ENCODE peak calls at places on chromosome 2, in nine cellular contexts. One of them, this sample, is unnamed.

GRCh38 chr2:44951714-44952113 is 10.2 kb downstream of the SIX3 start:
- DNase-seq in cardiac fibroblast: no peak
- DNase-seq in HFF-Myc: no peak
- DNase-seq in heart left ventricle: no peak
- DNase-seq in CD8-positive, alpha-beta T cell: no peak
- DNase-seq in GM20000: no peak
- DNase-seq in nephron progenitor cell: no peak
- DNase-seq in GM10248: no peak
- DNase-seq in choroid plexus epithelial cell: no peak
- DNase-seq in this sample: no peak

GRCh38 chr2:231218356-231218755 is 19.9 kb downstream of the ARMC9 start:
- DNase-seq in cardiac fibroblast: no peak
- DNase-seq in HFF-Myc: no peak
- DNase-seq in heart left ventricle: no peak
- DNase-seq in CD8-positive, alpha-beta T cell: no peak
- DNase-seq in GM20000: no peak
- DNase-seq in nephron progenitor cell: no peak
- DNase-seq in GM10248: no peak
- DNase-seq in choroid plexus epithelial cell: no peak
- DNase-seq in this sample: no peak

GRCh38 chr2:12721571-12722444 is 5.1 kb downstream of the TRIB2 start:
- DNase-seq in cardiac fibroblast: peak
- DNase-seq in HFF-Myc: no peak
- DNase-seq in heart left ventricle: no peak
- DNase-seq in CD8-positive, alpha-beta T cell: peak
- DNase-seq in GM20000: no peak
- DNase-seq in nephron progenitor cell: no peak
- DNase-seq in GM10248: no peak
- DNase-seq in choroid plexus epithelial cell: peak
- DNase-seq in this sample: no peak

GRCh38 chr2:222418734-222419133 is 5.6 kb upstream of the SGPP2 start:
- DNase-seq in cardiac fibroblast: no peak
- DNase-seq in HFF-Myc: no peak
- DNase-seq in heart left ventricle: no peak
- DNase-seq in CD8-positive, alpha-beta T cell: no peak
- DNase-seq in GM20000: no peak
- DNase-seq in nephron progenitor cell: no peak
- DNase-seq in GM10248: no peak
- DNase-seq in choroid plexus epithelial cell: no peak
- DNase-seq in this sample: no peak

GRCh38 chr2:45315881-45316280 is 295.2 kb downstream of the SRBD1 start:
- DNase-seq in cardiac fibroblast: peak
- DNase-seq in HFF-Myc: no peak
- DNase-seq in heart left ventricle: no peak
- DNase-seq in CD8-positive, alpha-beta T cell: no peak
- DNase-seq in GM20000: no peak
- DNase-seq in nephron progenitor cell: no peak
- DNase-seq in GM10248: no peak
- DNase-seq in choroid plexus epithelial cell: peak
- DNase-seq in this sample: no peak

GRCh38 chr2:19359021-19359357 is 566 bp upstream of the OSR1 start:
- DNase-seq in cardiac fibroblast: no peak
- DNase-seq in HFF-Myc: no peak
- DNase-seq in heart left ventricle: no peak
- DNase-seq in CD8-positive, alpha-beta T cell: no peak
- DNase-seq in GM20000: no peak
- DNase-seq in nephron progenitor cell: peak
- DNase-seq in GM10248: no peak
- DNase-seq in choroid plexus epithelial cell: no peak
- DNase-seq in this sample: no peak

GRCh38 chr2:227855440-227855839 is 16.0 kb upstream of the DAW1 start:
- DNase-seq in cardiac fibroblast: no peak
- DNase-seq in HFF-Myc: no peak
- DNase-seq in heart left ventricle: no peak
- DNase-seq in CD8-positive, alpha-beta T cell: no peak
- DNase-seq in GM20000: no peak
- DNase-seq in nephron progenitor cell: no peak
- DNase-seq in GM10248: no peak
- DNase-seq in choroid plexus epithelial cell: no peak
- DNase-seq in this sample: no peak

GRCh38 chr2:16525265-16525887 is 140.3 kb downstream of the CYRIA start:
- DNase-seq in cardiac fibroblast: peak
- DNase-seq in HFF-Myc: no peak
- DNase-seq in heart left ventricle: no peak
- DNase-seq in CD8-positive, alpha-beta T cell: no peak
- DNase-seq in GM20000: peak
- DNase-seq in nephron progenitor cell: no peak
- DNase-seq in GM10248: peak
- DNase-seq in choroid plexus epithelial cell: peak
- DNase-seq in this sample: no peak

GRCh38 chr2:65276604-65277003 is 49.0 kb downstream of the ACTR2 start:
- DNase-seq in cardiac fibroblast: no peak
- DNase-seq in HFF-Myc: no peak
- DNase-seq in heart left ventricle: no peak
- DNase-seq in CD8-positive, alpha-beta T cell: no peak
- DNase-seq in GM20000: no peak
- DNase-seq in nephron progenitor cell: no peak
- DNase-seq in GM10248: no peak
- DNase-seq in choroid plexus epithelial cell: peak
- DNase-seq in this sample: no peak

GRCh38 chr2:204108301-204108700 is 171.7 kb downstream of the ICOS start:
- DNase-seq in cardiac fibroblast: no peak
- DNase-seq in HFF-Myc: peak
- DNase-seq in heart left ventricle: no peak
- DNase-seq in CD8-positive, alpha-beta T cell: peak
- DNase-seq in GM20000: peak
- DNase-seq in nephron progenitor cell: peak
- DNase-seq in GM10248: peak
- DNase-seq in choroid plexus epithelial cell: peak
- DNase-seq in this sample: no peak

GRCh38 chr2:218962859-218963492 is 3.5 kb downstream of the CDK5R2 start:
- DNase-seq in cardiac fibroblast: peak
- DNase-seq in HFF-Myc: peak
- DNase-seq in heart left ventricle: peak
- DNase-seq in CD8-positive, alpha-beta T cell: peak
- DNase-seq in GM20000: peak
- DNase-seq in nephron progenitor cell: peak
- DNase-seq in GM10248: no peak
- DNase-seq in choroid plexus epithelial cell: peak
- DNase-seq in this sample: peak

GRCh38 chr2:95761556-95761955 is 169.8 kb downstream of the TRIM43 start:
- DNase-seq in cardiac fibroblast: no peak
- DNase-seq in HFF-Myc: no peak
- DNase-seq in heart left ventricle: no peak
- DNase-seq in CD8-positive, alpha-beta T cell: no peak
- DNase-seq in GM20000: no peak
- DNase-seq in nephron progenitor cell: no peak
- DNase-seq in GM10248: no peak
- DNase-seq in choroid plexus epithelial cell: no peak
- DNase-seq in this sample: no peak

GRCh38 chr2:86078801-86079545 is 26.7 kb downstream of the POLR1A start:
- DNase-seq in cardiac fibroblast: peak
- DNase-seq in HFF-Myc: no peak
- DNase-seq in heart left ventricle: no peak
- DNase-seq in CD8-positive, alpha-beta T cell: peak
- DNase-seq in GM20000: peak
- DNase-seq in nephron progenitor cell: no peak
- DNase-seq in GM10248: no peak
- DNase-seq in choroid plexus epithelial cell: peak
- DNase-seq in this sample: no peak

GRCh38 chr2:169796441-169796840 is 2.2 kb upstream of the SSB start:
- DNase-seq in cardiac fibroblast: peak
- DNase-seq in HFF-Myc: no peak
- DNase-seq in heart left ventricle: no peak
- DNase-seq in CD8-positive, alpha-beta T cell: no peak
- DNase-seq in GM20000: no peak
- DNase-seq in nephron progenitor cell: no peak
- DNase-seq in GM10248: no peak
- DNase-seq in choroid plexus epithelial cell: peak
- DNase-seq in this sample: no peak

GRCh38 chr2:138013651-138014050 is 49.4 kb downstream of the HNMT start:
- DNase-seq in cardiac fibroblast: no peak
- DNase-seq in HFF-Myc: no peak
- DNase-seq in heart left ventricle: no peak
- DNase-seq in CD8-positive, alpha-beta T cell: no peak
- DNase-seq in GM20000: no peak
- DNase-seq in nephron progenitor cell: peak
- DNase-seq in GM10248: no peak
- DNase-seq in choroid plexus epithelial cell: no peak
- DNase-seq in this sample: no peak

GRCh38 chr2:127545796-127546195 is 10.3 kb downstream of the MYO7B start:
- DNase-seq in cardiac fibroblast: no peak
- DNase-seq in HFF-Myc: no peak
- DNase-seq in heart left ventricle: no peak
- DNase-seq in CD8-positive, alpha-beta T cell: no peak
- DNase-seq in GM20000: no peak
- DNase-seq in nephron progenitor cell: no peak
- DNase-seq in GM10248: no peak
- DNase-seq in choroid plexus epithelial cell: no peak
- DNase-seq in this sample: no peak

GRCh38 chr2:86370579-86370978 is 33.2 kb upstream of the REEP1 start:
- DNase-seq in cardiac fibroblast: no peak
- DNase-seq in HFF-Myc: no peak
- DNase-seq in heart left ventricle: no peak
- DNase-seq in CD8-positive, alpha-beta T cell: no peak
- DNase-seq in GM20000: no peak
- DNase-seq in nephron progenitor cell: no peak
- DNase-seq in GM10248: no peak
- DNase-seq in choroid plexus epithelial cell: no peak
- DNase-seq in this sample: no peak

GRCh38 chr2:95287336-95287735 is 9.8 kb upstream of the KCNIP3 start:
- DNase-seq in cardiac fibroblast: no peak
- DNase-seq in HFF-Myc: no peak
- DNase-seq in heart left ventricle: no peak
- DNase-seq in CD8-positive, alpha-beta T cell: no peak
- DNase-seq in GM20000: no peak
- DNase-seq in nephron progenitor cell: no peak
- DNase-seq in GM10248: no peak
- DNase-seq in choroid plexus epithelial cell: no peak
- DNase-seq in this sample: no peak

GRCh38 chr2:172084484-172084733 is 898 bp upstream of the DLX1 start:
- DNase-seq in cardiac fibroblast: no peak
- DNase-seq in HFF-Myc: no peak
- DNase-seq in heart left ventricle: no peak
- DNase-seq in CD8-positive, alpha-beta T cell: no peak
- DNase-seq in GM20000: no peak
- DNase-seq in nephron progenitor cell: no peak
- DNase-seq in GM10248: no peak
- DNase-seq in choroid plexus epithelial cell: no peak
- DNase-seq in this sample: no peak

GRCh38 chr2:164793531-164793930 is 48.1 kb downstream of the COBLL1 start:
- DNase-seq in cardiac fibroblast: no peak
- DNase-seq in HFF-Myc: no peak
- DNase-seq in heart left ventricle: no peak
- DNase-seq in CD8-positive, alpha-beta T cell: no peak
- DNase-seq in GM20000: no peak
- DNase-seq in nephron progenitor cell: no peak
- DNase-seq in GM10248: no peak
- DNase-seq in choroid plexus epithelial cell: no peak
- DNase-seq in this sample: no peak

DNA sequence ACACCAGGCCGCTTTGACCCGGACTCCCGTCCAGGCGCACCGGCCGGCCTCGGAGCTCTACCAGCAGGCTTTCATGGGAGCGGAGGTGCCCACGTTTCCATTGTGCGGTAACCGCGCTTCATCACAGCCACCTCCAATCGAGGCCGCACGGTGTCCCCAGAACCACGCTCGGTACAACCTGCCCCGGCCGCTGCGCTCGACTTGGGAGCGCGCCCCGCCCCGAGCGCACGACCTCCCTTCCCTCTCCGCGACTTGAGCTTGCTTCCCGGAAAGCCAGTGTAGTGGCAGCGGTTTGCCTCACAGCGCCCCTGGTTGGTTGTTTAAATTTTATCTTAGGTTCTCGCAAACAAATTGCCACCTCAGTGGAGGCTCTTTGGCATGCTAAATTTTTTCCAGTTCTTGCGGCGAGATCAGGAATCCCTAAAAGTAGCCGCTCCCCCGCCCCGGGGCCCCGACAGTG is 329 bp upstream of the CYP1B1 start:
- DNase-seq in cardiac fibroblast: peak
- DNase-seq in HFF-Myc: peak
- DNase-seq in heart left ventricle: peak
- DNase-seq in CD8-positive, alpha-beta T cell: no peak
- DNase-seq in GM20000: peak
- DNase-seq in nephron progenitor cell: peak
- DNase-seq in GM10248: peak
- DNase-seq in choroid plexus epithelial cell: peak
- DNase-seq in this sample: peak
- TF ChIP-seq CTCF in cardiac fibroblast: peak
- TF ChIP-seq CTCF in HFF-Myc: no peak
- TF ChIP-seq CTCF in heart left ventricle: no peak
- TF ChIP-seq CTCF in CD8-positive, alpha-beta T cell: no peak
- TF ChIP-seq CTCF in GM20000: no peak
- TF ChIP-seq CTCF in nephron progenitor cell: peak
- TF ChIP-seq CTCF in GM10248: peak
- TF ChIP-seq CTCF in choroid plexus epithelial cell: peak
- TF ChIP-seq CTCF in this sample: peak

GRCh38 chr2:63436488-63436887 is 151.8 kb downstream of the WDPCP start:
- DNase-seq in cardiac fibroblast: peak
- DNase-seq in HFF-Myc: no peak
- DNase-seq in heart left ventricle: no peak
- DNase-seq in CD8-positive, alpha-beta T cell: no peak
- DNase-seq in GM20000: no peak
- DNase-seq in nephron progenitor cell: no peak
- DNase-seq in GM10248: no peak
- DNase-seq in choroid plexus epithelial cell: peak
- DNase-seq in this sample: no peak
- TF ChIP-seq CTCF in cardiac fibroblast: no peak
- TF ChIP-seq CTCF in HFF-Myc: no peak
- TF ChIP-seq CTCF in heart left ventricle: no peak
- TF ChIP-seq CTCF in CD8-positive, alpha-beta T cell: no peak
- TF ChIP-seq CTCF in GM20000: no peak
- TF ChIP-seq CTCF in nephron progenitor cell: no peak
- TF ChIP-seq CTCF in GM10248: no peak
- TF ChIP-seq CTCF in choroid plexus epithelial cell: no peak
- TF ChIP-seq CTCF in this sample: no peak

GRCh38 chr2:58448065-58448507 is 207.0 kb upstream of the FANCL start:
- DNase-seq in cardiac fibroblast: peak
- DNase-seq in HFF-Myc: peak
- DNase-seq in heart left ventricle: peak
- DNase-seq in CD8-positive, alpha-beta T cell: no peak
- DNase-seq in GM20000: peak
- DNase-seq in nephron progenitor cell: peak
- DNase-seq in GM10248: peak
- DNase-seq in choroid plexus epithelial cell: peak
- DNase-seq in this sample: no peak
- TF ChIP-seq CTCF in cardiac fibroblast: peak
- TF ChIP-seq CTCF in HFF-Myc: peak
- TF ChIP-seq CTCF in heart left ventricle: peak
- TF ChIP-seq CTCF in CD8-positive, alpha-beta T cell: no peak
- TF ChIP-seq CTCF in GM20000: no peak
- TF ChIP-seq CTCF in nephron progenitor cell: peak
- TF ChIP-seq CTCF in GM10248: peak
- TF ChIP-seq CTCF in choroid plexus epithelial cell: peak
- TF ChIP-seq CTCF in this sample: peak

DNA sequence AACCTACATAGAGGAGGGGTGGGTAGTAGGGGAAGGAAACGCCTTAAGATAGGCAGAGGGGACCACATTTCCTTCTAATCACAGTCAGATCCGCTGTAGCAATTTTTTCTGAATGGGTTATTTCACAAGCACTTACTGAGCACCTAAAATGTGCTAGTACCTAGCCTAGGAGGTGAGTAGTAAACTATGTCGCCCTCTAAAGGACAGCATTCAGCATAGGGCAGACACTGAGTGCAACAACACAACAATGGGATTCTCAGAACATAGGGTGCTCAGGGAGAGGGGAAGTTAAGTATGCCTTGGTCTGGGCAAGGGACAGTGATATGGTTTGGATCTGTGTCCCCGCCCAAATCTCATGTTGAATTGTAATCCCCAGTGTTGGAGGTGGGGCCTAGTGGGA is 166.1 kb upstream of the RAB6C start:
- DNase-seq in cardiac fibroblast: no peak
- DNase-seq in HFF-Myc: no peak
- DNase-seq in heart left ventricle: no peak
- DNase-seq in CD8-positive, alpha-beta T cell: no peak
- DNase-seq in GM20000: no peak
- DNase-seq in nephron progenitor cell: no peak
- DNase-seq in GM10248: no peak
- DNase-seq in choroid plexus epithelial cell: no peak
- DNase-seq in this sample: no peak
- TF ChIP-seq CTCF in cardiac fibroblast: no peak
- TF ChIP-seq CTCF in HFF-Myc: no peak
- TF ChIP-seq CTCF in heart left ventricle: no peak
- TF ChIP-seq CTCF in CD8-positive, alpha-beta T cell: no peak
- TF ChIP-seq CTCF in GM20000: no peak
- TF ChIP-seq CTCF in nephron progenitor cell: no peak
- TF ChIP-seq CTCF in GM10248: peak
- TF ChIP-seq CTCF in choroid plexus epithelial cell: no peak
- TF ChIP-seq CTCF in this sample: no peak

This sample was measured in type B pancreatic cell.